ENCODE peak calls at places on chromosomes 16 and 17, in four cellular contexts. K, B, O and V are unnamed samples.

GRCh38 chr16:15782573-15783365 is 74.1 kb downstream of the MYH11 start:
- DNase-seq in B (no peak), O (no peak), K (no peak), V (no peak)

GRCh38 chr16:75042423-75043174 is 43.8 kb downstream of the ZNRF1 start:
- DNase-seq in O (no peak), K (no peak), B (no peak), V (no peak)

GRCh38 chr16:23874613-23875294 is 39.0 kb downstream of the PRKCB start:
- DNase-seq in K (no peak), O (no peak), B (peak), V (no peak)

GRCh38 chr17:14121952-14122351 is 52.6 kb downstream of the COX10 start:
- DNase-seq in O (no peak), K (no peak), B (no peak), V (no peak)

GRCh38 chr17:79457376-79457775 is 153.5 kb downstream of the RBFOX3 start:
- DNase-seq in B (no peak), O (no peak), K (no peak), V (no peak)

GRCh38 chr17:62892870-62893338 is 73.1 kb upstream of the TANC2 start:
- DNase-seq in B (peak), O (peak), K (peak), V (peak)

GRCh38 chr16:79307214-79307613 is 293.3 kb downstream of the MAF start:
- DNase-seq in K (no peak), B (no peak), O (no peak), V (no peak)

GRCh38 chr17:29650407-29650806 is 27.7 kb upstream of the CORO6 start:
- DNase-seq in K (no peak), B (no peak), O (no peak), V (no peak)

GRCh38 chr17:50033316-50033715 is 22.6 kb upstream of the ITGA3 start:
- DNase-seq in B (peak), K (no peak), O (no peak), V (no peak)

GRCh38 chr16:1787322-1788094 is 4.7 kb downstream of the NUBP2 start:
- DNase-seq in B (no peak), O (no peak), K (no peak), V (no peak)

GRCh38 chr17:67833134-67833533 is 7.8 kb downstream of the BPTF start:
- DNase-seq in B (no peak), K (no peak), O (no peak), V (no peak)

GRCh38 chr17:29126268-29126923 is 53.8 kb downstream of the MYO18A start:
- DNase-seq in O (no peak), K (no peak), B (no peak), V (no peak)

GRCh38 chr17:4858880-4859260 is 25.7 kb downstream of the MINK1 start:
- DNase-seq in O (no peak), B (peak), K (no peak), V (no peak)

GRCh38 chr17:17745476-17746455 is 64.5 kb downstream of the RAI1 start:
- DNase-seq in K (no peak), B (no peak), O (no peak), V (no peak)

GRCh38 chr16:77794586-77794985 is 6.2 kb downstream of the VAT1L start:
- DNase-seq in K (no peak), B (peak), O (no peak), V (no peak)

GRCh38 chr16:81810894-81811538 is 31.9 kb downstream of the PLCG2 start:
- DNase-seq in O (no peak), B (no peak), K (no peak), V (no peak)

GRCh38 chr17:79791354-79792123 is 5.3 kb downstream of the CBX8 start:
- DNase-seq in K (no peak), O (no peak), B (no peak), V (no peak)

GRCh38 chr17:44909681-44910144 is 5.6 kb downstream of the GFAP start:
- DNase-seq in B (peak), K (no peak), O (no peak), V (no peak)

GRCh38 chr16:22120440-22120839 is 28.1 kb downstream of the VWA3A start:
- DNase-seq in K (no peak), O (no peak), B (no peak), V (no peak)

GRCh38 chr16:72372082-72372615 is 200.2 kb upstream of the PMFBP1 start:
- DNase-seq in K (no peak), B (no peak), O (no peak), V (no peak)

GRCh38 chr17:49224198-49224996 is 6.2 kb downstream of the PHOSPHO1 start:
- DNase-seq in B (no peak), O (peak), K (no peak), V (no peak)

GRCh38 chr17:6454495-6455320 is 10.5 kb downstream of the PIMREG start:
- DNase-seq in K (no peak), O (no peak), B (no peak), V (no peak)

GRCh38 chr16:52921104-52921503 is 131.6 kb downstream of the CHD9NB start:
- DNase-seq in K (no peak), B (no peak), O (no peak), V (no peak)

GRCh38 chr17:37747222-37747621 is 2.4 kb upstream of the HNF1B start:
- DNase-seq in O (no peak), B (no peak), K (no peak), V (no peak)

GRCh38 chr16:48829361-48829760 is 219.4 kb upstream of the N4BP1 start:
- DNase-seq in K (no peak), O (no peak), B (no peak), V (no peak)

GRCh38 chr16:10895053-10895946 is 18.3 kb downstream of the CIITA start:
- DNase-seq in B (peak), K (no peak), O (peak), V (no peak)

GRCh38 chr17:45740553-45741330 is 43.4 kb upstream of the CRHR1 start:
- DNase-seq in B (peak), O (no peak), K (no peak), V (no peak)

GRCh38 chr17:1709971-1710806 is at the start of gene TLCD2:
- DNase-seq in K (no peak), B (peak), O (no peak), V (no peak)

GRCh38 chr17:82909322-82909904 is 69.6 kb upstream of the ZNF750 start:
- DNase-seq in K (peak), B (no peak), O (peak), V (no peak)

GRCh38 chr16:72198021-72198420 is 26.1 kb upstream of the PMFBP1 start:
- DNase-seq in B (peak), O (no peak), K (no peak), V (peak)